ENCODE peak calls at places on chromosomes 3 and 15, in four cellular contexts. P is foreskin fibroblast, K is AG04450, E is esophagus muscularis mucosa. W is an unnamed sample.

GRCh38 chr3:151579571-151580270 is 118.9 kb upstream of the IGSF10 start:
- DNase-seq in P (peak; percentile 35), K (no peak), E (no peak), W (no peak)

GRCh38 chr3:17070560-17070959 is 185.8 kb downstream of the PLCL2 start:
- DNase-seq in P (peak; percentile 65), K (no peak), E (no peak), W (no peak)

GRCh38 chr3:55074861-55075260 is 147.0 kb upstream of the LRTM1 start:
- DNase-seq in P (no peak), K (no peak), E (no peak), W (no peak)

GRCh38 chr15:51030649-51031316 is 63.9 kb downstream of the TNFAIP8L3 start:
- DNase-seq in P (peak; percentile 86), K (peak; percentile 38), E (no peak), W (peak; percentile 86)

GRCh38 chr15:25805006-25805405 is 58.1 kb downstream of the ATP10A start:
- DNase-seq in P (no peak), K (no peak), E (peak; percentile 89), W (no peak)

GRCh38 chr15:79128556-79128955 is 38.0 kb upstream of the RASGRF1 start:
- DNase-seq in P (no peak), K (no peak), E (peak; percentile 60), W (no peak)

GRCh38 chr3:175485436-175485835 is 626.3 kb downstream of the NAALADL2 start:
- DNase-seq in P (no peak), K (no peak), E (no peak), W (no peak)

GRCh38 chr15:44101286-44101685 is 93.8 kb downstream of the FRMD5 start:
- DNase-seq in P (peak; percentile 39), K (no peak), E (no peak), W (no peak)

GRCh38 chr3:114796796-114797195 is 350.3 kb downstream of the ZBTB20 start:
- DNase-seq in P (no peak), K (no peak), E (no peak), W (no peak)

GRCh38 chr15:77069521-77070121 is 1.3 kb downstream of the TSPAN3 start:
- DNase-seq in P (no peak), K (no peak), E (no peak), W (no peak)

GRCh38 chr3:58668247-58668646 is 1.7 kb upstream of the FAM3D start:
- DNase-seq in P (no peak), K (no peak), E (no peak), W (no peak)

GRCh38 chr15:98903377-98904018 is 104.1 kb downstream of the PGPEP1L start:
- DNase-seq in P (peak; percentile 60), K (no peak), E (no peak), W (peak; percentile 45)

GRCh38 chr3:48057521-48057920 is 41.3 kb upstream of the MAP4 start:
- DNase-seq in P (peak; percentile 76), K (no peak), E (no peak), W (peak; percentile 26)

GRCh38 chr3:72041531-72041930 is 256.6 kb upstream of the PROK2 start:
- DNase-seq in P (peak; percentile 64), K (no peak), E (no peak), W (no peak)

GRCh38 chr3:150766742-150767141 is 3.8 kb upstream of the SIAH2 start:
- DNase-seq in P (no peak), K (no peak), E (no peak), W (no peak)

GRCh38 chr3:9732753-9733115 is 1.2 kb downstream of the BRPF1 start:
- DNase-seq in P (peak; percentile 74), K (no peak), E (no peak), W (peak; percentile 66)

GRCh38 chr3:56758539-56758981 is 43.2 kb downstream of the ARHGEF3 start:
- DNase-seq in P (peak; percentile 93), K (peak; percentile 68), E (no peak), W (peak; percentile 95)

GRCh38 chr15:85831415-85832113 is 36.8 kb upstream of the KLHL25 start:
- DNase-seq in P (peak; percentile 77), K (no peak), E (no peak), W (peak; percentile 32)

GRCh38 chr15:42157981-42158765 is 1.7 kb upstream of the PLA2G4F start:
- DNase-seq in P (peak; percentile 72), K (peak; percentile 29), E (no peak), W (no peak)

GRCh38 chr15:65824031-65824743 is 32.1 kb upstream of the DENND4A start:
- DNase-seq in P (peak; percentile 77), K (no peak), E (no peak), W (peak; percentile 55)

GRCh38 chr15:56978898-56979662 is 60.6 kb downstream of the TCF12 start:
- DNase-seq in P (peak; percentile 76), K (no peak), E (no peak), W (peak; percentile 66)

GRCh38 chr15:100863406-100864198 is 16.0 kb upstream of the ALDH1A3 start:
- DNase-seq in P (peak; percentile 41), K (peak; percentile 55), E (no peak), W (no peak)

GRCh38 chr3:98809561-98809960 is 46.4 kb downstream of the ST3GAL6 start:
- DNase-seq in P (no peak), K (no peak), E (no peak), W (no peak)

DNA sequence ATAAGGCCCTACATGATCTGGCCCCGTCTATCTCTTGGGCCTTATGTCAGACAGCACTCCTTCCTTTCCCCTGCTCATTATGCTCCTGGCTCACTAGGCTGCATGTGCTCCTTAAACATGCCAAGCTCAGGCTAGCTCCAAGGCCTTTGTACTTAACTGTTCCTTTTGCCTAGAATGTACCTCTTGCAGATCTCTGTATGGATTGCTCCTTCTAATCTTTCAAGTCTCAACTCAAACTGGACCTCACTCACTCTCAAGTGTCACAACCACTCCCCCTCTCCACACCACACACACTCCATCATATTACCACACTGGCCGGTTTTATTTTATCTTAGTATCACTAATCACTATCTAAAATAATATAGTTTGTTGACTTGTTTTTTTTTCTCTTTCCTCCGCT is 36.4 kb downstream of the ZMAT3 start:
- DNase-seq in P (no peak), K (no peak), E (no peak), W (no peak)
- TF ChIP-seq CTCF in P (no peak), K (no peak), E (no peak), W (no peak)

GRCh38 chr15:33960160-33960559 is 8.1 kb upstream of the CHRM5 start:
- DNase-seq in P (no peak), K (no peak), E (no peak), W (no peak)

GRCh38 chr15:33968224-33968623 is at the start of gene CHRM5:
- DNase-seq in P (peak; percentile 7), K (no peak), E (no peak), W (no peak)

GRCh38 chr15:33964665-33965040 is 3.6 kb upstream of the CHRM5 start:
- DNase-seq in P (no peak), K (no peak), E (no peak), W (no peak)

DNA sequence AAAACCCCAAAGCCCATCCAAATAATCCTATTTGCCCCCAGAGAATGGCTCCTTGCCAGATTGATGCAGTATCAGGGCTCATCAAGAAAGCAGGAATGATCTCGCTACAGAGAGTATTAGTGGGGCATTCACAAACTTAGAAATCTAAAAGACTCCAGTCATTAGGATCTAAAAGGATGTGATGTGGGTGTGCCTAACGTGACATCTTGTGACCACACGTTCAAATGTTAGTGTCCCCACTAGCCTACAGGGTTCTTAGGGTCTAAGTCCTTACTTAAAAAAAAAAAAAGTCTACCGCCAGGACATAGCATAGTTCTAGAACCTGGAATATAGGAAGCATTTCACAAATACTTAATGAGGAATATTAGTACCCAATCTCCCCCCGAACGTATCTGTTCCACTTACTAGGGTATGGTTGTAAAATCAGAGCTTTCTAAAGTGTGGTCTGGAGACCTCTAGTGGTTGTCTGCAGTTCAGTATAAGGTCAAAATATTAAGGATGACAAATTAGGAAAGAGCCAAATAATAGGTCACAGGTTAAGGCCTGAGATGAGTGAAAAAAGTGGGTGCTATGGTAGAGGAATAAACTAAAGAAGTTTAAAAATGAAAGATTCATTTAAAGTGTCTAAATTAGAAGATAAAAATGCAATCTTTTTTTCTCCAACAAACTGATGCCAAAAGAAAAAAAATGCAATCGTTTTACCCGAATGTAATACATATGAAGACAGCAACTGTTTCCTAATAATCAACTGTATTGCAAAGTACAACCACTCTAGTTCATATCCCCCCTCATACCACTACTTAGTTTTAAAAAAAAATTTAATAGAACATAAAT is 4.2 kb upstream of the CHRM5 start:
- DNase-seq in P (peak; percentile 57), K (no peak), E (no peak), W (peak; percentile 37)
- TF ChIP-seq CTCF in P (peak; percentile 77), K (peak; percentile 84), E (peak; percentile 53), W (peak; percentile 86)

GRCh38 chr3:13529196-13529975 is 19.5 kb upstream of the FBLN2 start:
- DNase-seq in P (no peak), K (no peak), E (no peak), W (no peak)

GRCh38 chr3:13526626-13526949 is 22.3 kb upstream of the FBLN2 start:
- DNase-seq in P (no peak), K (no peak), E (no peak), W (no peak)

GRCh38 chr3:13530241-13531009 is 18.5 kb upstream of the FBLN2 start:
- DNase-seq in P (no peak), K (no peak), E (no peak), W (no peak)

GRCh38 chr3:13525827-13526625 is 22.9 kb upstream of the FBLN2 start:
- DNase-seq in P (peak; percentile 56), K (no peak), E (no peak), W (no peak)

DNA sequence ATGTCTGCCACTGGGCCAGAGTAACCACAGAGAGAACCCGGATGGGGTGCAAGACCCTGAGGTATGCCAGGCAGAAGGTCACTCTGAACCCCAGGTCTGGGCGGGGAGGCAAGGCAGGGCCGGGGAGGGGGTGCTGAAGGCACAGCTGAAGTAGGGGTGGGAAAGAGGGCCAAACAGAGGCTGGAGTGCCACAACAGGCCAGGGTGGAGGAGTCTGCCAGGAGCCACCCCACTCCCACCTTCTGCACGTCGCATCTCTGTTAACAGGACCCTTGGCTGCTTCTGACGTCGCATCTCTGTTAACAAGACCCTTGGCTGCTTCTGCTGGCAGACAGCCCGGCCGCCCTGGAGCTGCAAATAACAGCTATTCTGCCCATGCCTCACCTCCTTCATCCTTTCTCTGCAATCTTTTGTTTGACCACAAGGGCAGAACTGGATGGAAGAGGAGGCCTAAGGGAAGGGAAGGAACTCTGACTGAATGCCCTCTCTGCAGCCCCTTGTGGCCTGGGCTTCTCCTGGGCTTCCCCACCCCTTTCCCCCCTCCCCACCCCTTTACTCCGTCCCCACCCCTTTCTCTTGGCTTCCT is 20.6 kb upstream of the FBLN2 start:
- DNase-seq in P (no peak), K (no peak), E (no peak), W (no peak)
- TF ChIP-seq CTCF in P (peak; percentile 7), K (peak; percentile 43), E (peak; percentile 25), W (peak; percentile 60)

GRCh38 chr3:67198374-67198773 is 200.3 kb downstream of the KBTBD8 start:
- DNase-seq in P (no peak), K (no peak), E (no peak), W (no peak)
- TF ChIP-seq CTCF in P (no peak), K (no peak), E (no peak), W (no peak)

GRCh38 chr15:61871926-61872522 is 188.2 kb downstream of the VPS13C start:
- DNase-seq in P (peak; percentile 26), K (no peak), E (no peak), W (peak; percentile 33)
- TF ChIP-seq CTCF in P (peak; percentile 19), K (peak; percentile 51), E (peak; percentile 46), W (peak; percentile 84)

DNA sequence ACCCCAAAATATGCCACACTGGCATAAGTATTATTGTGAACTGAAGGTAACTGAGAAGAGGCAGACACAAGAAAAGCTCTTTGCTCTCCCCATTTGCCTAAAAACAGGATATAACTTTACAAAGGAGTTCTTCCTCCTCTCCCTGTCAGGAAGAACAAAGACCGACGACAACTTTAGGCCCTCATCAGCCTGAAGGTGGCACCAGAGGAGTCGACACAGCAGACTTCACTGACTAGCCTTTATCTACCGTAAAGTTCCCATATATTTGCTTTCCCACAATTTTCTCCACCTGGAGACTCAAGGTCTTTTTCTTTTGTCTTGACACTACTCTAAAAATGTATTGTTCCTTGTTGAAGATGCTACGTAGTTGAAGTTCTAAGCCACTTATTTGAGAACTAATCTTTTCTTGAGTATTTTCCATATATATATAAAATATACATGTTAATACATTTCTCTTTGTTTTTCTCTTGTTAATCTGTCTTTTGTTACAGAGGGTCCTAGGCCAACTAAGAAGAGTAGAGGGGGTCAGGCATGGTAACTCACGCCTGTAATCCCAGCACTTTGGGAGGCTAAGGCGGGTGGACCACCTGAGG is 16.2 kb upstream of the XIRP1 start:
- DNase-seq in P (peak; percentile 75), K (peak; percentile 15), E (peak; percentile 91), W (peak; percentile 48)
- TF ChIP-seq CTCF in P (peak; percentile 81), K (peak; percentile 66), E (peak; percentile 64), W (peak; percentile 78)